ENCODE peak calls at places on chromosomes 13 and 19, in six cellular contexts. One of them, this sample, is unnamed.

GRCh38 chr13:91567485-91568207 is 169.2 kb downstream of the GPC5 start:
- DNase-seq in K562: no peak
- DNase-seq in HCT116: no peak
- DNase-seq in SK-N-SH: no peak
- DNase-seq in HepG2: no peak
- DNase-seq in GM12878: no peak
- DNase-seq in this sample: no peak

GRCh38 chr19:17719730-17720486 is 628 bp downstream of the MAP1S start:
- DNase-seq in K562: peak
- DNase-seq in HCT116: no peak
- DNase-seq in SK-N-SH: peak
- DNase-seq in HepG2: no peak
- DNase-seq in GM12878: no peak
- DNase-seq in this sample: no peak

GRCh38 chr19:58356236-58356970 is 3.1 kb upstream of the A1BG start:
- DNase-seq in K562: no peak
- DNase-seq in HCT116: no peak
- DNase-seq in SK-N-SH: no peak
- DNase-seq in HepG2: no peak
- DNase-seq in GM12878: no peak
- DNase-seq in this sample: no peak

GRCh38 chr13:50783940-50784339 is 59.6 kb downstream of the DLEU7 start:
- DNase-seq in K562: no peak
- DNase-seq in HCT116: no peak
- DNase-seq in SK-N-SH: no peak
- DNase-seq in HepG2: no peak
- DNase-seq in GM12878: no peak
- DNase-seq in this sample: no peak

GRCh38 chr19:36212895-36213294 is 1.6 kb downstream of the ZNF565 start:
- DNase-seq in K562: no peak
- DNase-seq in HCT116: no peak
- DNase-seq in SK-N-SH: no peak
- DNase-seq in HepG2: no peak
- DNase-seq in GM12878: no peak
- DNase-seq in this sample: no peak

GRCh38 chr13:39263033-39263432 is 224.8 kb downstream of the NHLRC3 start:
- DNase-seq in K562: peak
- DNase-seq in HCT116: peak
- DNase-seq in SK-N-SH: peak
- DNase-seq in HepG2: peak
- DNase-seq in GM12878: peak
- DNase-seq in this sample: no peak

GRCh38 chr19:29121684-29122083 is 91.3 kb downstream of the UQCRFS1 start:
- DNase-seq in K562: peak
- DNase-seq in HCT116: no peak
- DNase-seq in SK-N-SH: peak
- DNase-seq in HepG2: no peak
- DNase-seq in GM12878: no peak
- DNase-seq in this sample: no peak

GRCh38 chr19:47821460-47822020 is at the start of gene CRX:
- DNase-seq in K562: no peak
- DNase-seq in HCT116: no peak
- DNase-seq in SK-N-SH: no peak
- DNase-seq in HepG2: no peak
- DNase-seq in GM12878: no peak
- DNase-seq in this sample: no peak

GRCh38 chr19:51821921-51822716 is 27.2 kb downstream of the FPR3 start:
- DNase-seq in K562: no peak
- DNase-seq in HCT116: no peak
- DNase-seq in SK-N-SH: no peak
- DNase-seq in HepG2: no peak
- DNase-seq in GM12878: no peak
- DNase-seq in this sample: no peak

GRCh38 chr13:20359335-20359734 is 127.2 kb upstream of the GJB6 start:
- DNase-seq in K562: no peak
- DNase-seq in HCT116: peak
- DNase-seq in SK-N-SH: no peak
- DNase-seq in HepG2: peak
- DNase-seq in GM12878: no peak
- DNase-seq in this sample: peak

GRCh38 chr13:49540552-49540951 is 44.8 kb downstream of the PHF11 start:
- DNase-seq in K562: no peak
- DNase-seq in HCT116: no peak
- DNase-seq in SK-N-SH: no peak
- DNase-seq in HepG2: no peak
- DNase-seq in GM12878: peak
- DNase-seq in this sample: no peak

GRCh38 chr13:41257535-41257934 is 5.8 kb downstream of the MTRF1 start:
- DNase-seq in K562: no peak
- DNase-seq in HCT116: no peak
- DNase-seq in SK-N-SH: no peak
- DNase-seq in HepG2: peak
- DNase-seq in GM12878: no peak
- DNase-seq in this sample: no peak

GRCh38 chr13:106496072-106496997 is 39.1 kb downstream of the EFNB2 start:
- DNase-seq in K562: no peak
- DNase-seq in HCT116: no peak
- DNase-seq in SK-N-SH: no peak
- DNase-seq in HepG2: no peak
- DNase-seq in GM12878: no peak
- DNase-seq in this sample: no peak

GRCh38 chr19:1079566-1080111 is 12.7 kb downstream of the ARHGAP45 start:
- DNase-seq in K562: no peak
- DNase-seq in HCT116: no peak
- DNase-seq in SK-N-SH: peak
- DNase-seq in HepG2: no peak
- DNase-seq in GM12878: no peak
- DNase-seq in this sample: no peak

GRCh38 chr13:48730971-48731658 is 77.4 kb downstream of the CYSLTR2 start:
- DNase-seq in K562: no peak
- DNase-seq in HCT116: peak
- DNase-seq in SK-N-SH: no peak
- DNase-seq in HepG2: no peak
- DNase-seq in GM12878: no peak
- DNase-seq in this sample: no peak

GRCh38 chr19:45739498-45740439 is 6.5 kb downstream of the MEIOSIN start:
- DNase-seq in K562: peak
- DNase-seq in HCT116: peak
- DNase-seq in SK-N-SH: no peak
- DNase-seq in HepG2: peak
- DNase-seq in GM12878: no peak
- DNase-seq in this sample: no peak

GRCh38 chr19:2552859-2553258 is 76.9 kb downstream of the GADD45B start:
- DNase-seq in K562: no peak
- DNase-seq in HCT116: no peak
- DNase-seq in SK-N-SH: no peak
- DNase-seq in HepG2: no peak
- DNase-seq in GM12878: peak
- DNase-seq in this sample: no peak

GRCh38 chr13:44449999-44450821 is 76.6 kb downstream of the SERP2 start:
- DNase-seq in K562: no peak
- DNase-seq in HCT116: no peak
- DNase-seq in SK-N-SH: no peak
- DNase-seq in HepG2: peak
- DNase-seq in GM12878: no peak
- DNase-seq in this sample: no peak

GRCh38 chr13:21078501-21078900 is 17.1 kb upstream of the LATS2 start:
- DNase-seq in K562: no peak
- DNase-seq in HCT116: no peak
- DNase-seq in SK-N-SH: no peak
- DNase-seq in HepG2: no peak
- DNase-seq in GM12878: no peak
- DNase-seq in this sample: no peak

GRCh38 chr13:73722120-73722519 is 412.1 kb downstream of the KLF12 start:
- DNase-seq in K562: no peak
- DNase-seq in HCT116: peak
- DNase-seq in SK-N-SH: peak
- DNase-seq in HepG2: peak
- DNase-seq in GM12878: peak
- DNase-seq in this sample: no peak

GRCh38 chr19:44345969-44346368 is 10.5 kb downstream of the ZNF112 start:
- DNase-seq in K562: no peak
- DNase-seq in HCT116: no peak
- DNase-seq in SK-N-SH: no peak
- DNase-seq in HepG2: no peak
- DNase-seq in GM12878: no peak
- DNase-seq in this sample: no peak

GRCh38 chr19:10135551-10136334 is 16.0 kb upstream of the EIF3G start:
- DNase-seq in K562: no peak
- DNase-seq in HCT116: no peak
- DNase-seq in SK-N-SH: no peak
- DNase-seq in HepG2: no peak
- DNase-seq in GM12878: no peak
- DNase-seq in this sample: no peak

GRCh38 chr13:57314897-57315520 is 148.0 kb downstream of the PRR20E start:
- DNase-seq in K562: no peak
- DNase-seq in HCT116: no peak
- DNase-seq in SK-N-SH: no peak
- DNase-seq in HepG2: no peak
- DNase-seq in GM12878: no peak
- DNase-seq in this sample: no peak

GRCh38 chr13:32243695-32244094 is 71.5 kb downstream of the ZAR1L start:
- DNase-seq in K562: no peak
- DNase-seq in HCT116: no peak
- DNase-seq in SK-N-SH: no peak
- DNase-seq in HepG2: no peak
- DNase-seq in GM12878: no peak
- DNase-seq in this sample: no peak

GRCh38 chr13:27036236-27036981 is 135.2 kb downstream of the USP12 start:
- DNase-seq in K562: no peak
- DNase-seq in HCT116: peak
- DNase-seq in SK-N-SH: no peak
- DNase-seq in HepG2: no peak
- DNase-seq in GM12878: no peak
- DNase-seq in this sample: no peak

GRCh38 chr19:3949294-3949693 is 16.4 kb downstream of the NMRK2 start:
- DNase-seq in K562: no peak
- DNase-seq in HCT116: no peak
- DNase-seq in SK-N-SH: no peak
- DNase-seq in HepG2: no peak
- DNase-seq in GM12878: no peak
- DNase-seq in this sample: no peak

GRCh38 chr19:31538879-31539278 is 189.6 kb upstream of the TSHZ3 start:
- DNase-seq in K562: no peak
- DNase-seq in HCT116: no peak
- DNase-seq in SK-N-SH: no peak
- DNase-seq in HepG2: no peak
- DNase-seq in GM12878: no peak
- DNase-seq in this sample: no peak

GRCh38 chr13:109096101-109096500 is 466.7 kb downstream of the MYO16 start:
- DNase-seq in K562: no peak
- DNase-seq in HCT116: no peak
- DNase-seq in SK-N-SH: no peak
- DNase-seq in HepG2: no peak
- DNase-seq in GM12878: no peak
- DNase-seq in this sample: no peak
- TF ChIP-seq REST in K562: no peak
- TF ChIP-seq REST in HCT116: no peak
- TF ChIP-seq REST in SK-N-SH: no peak
- TF ChIP-seq REST in HepG2: no peak
- TF ChIP-seq REST in GM12878: no peak
- TF ChIP-seq REST in this sample: no peak

GRCh38 chr13:51801631-51802099 is 2.3 kb downstream of the DHRS12 start:
- DNase-seq in K562: no peak
- DNase-seq in HCT116: no peak
- DNase-seq in SK-N-SH: peak
- DNase-seq in HepG2: no peak
- DNase-seq in GM12878: no peak
- DNase-seq in this sample: no peak

GRCh38 chr13:51803422-51804294 is at the start of gene DHRS12:
- DNase-seq in K562: peak
- DNase-seq in HCT116: peak
- DNase-seq in SK-N-SH: peak
- DNase-seq in HepG2: peak
- DNase-seq in GM12878: peak
- DNase-seq in this sample: no peak

GRCh38 chr13:51804295-51805172 is 571 bp upstream of the DHRS12 start:
- DNase-seq in K562: no peak
- DNase-seq in HCT116: no peak
- DNase-seq in SK-N-SH: peak
- DNase-seq in HepG2: no peak
- DNase-seq in GM12878: no peak
- DNase-seq in this sample: no peak

GRCh38 chr13:51802601-51803000 is 1.4 kb downstream of the DHRS12 start:
- DNase-seq in K562: no peak
- DNase-seq in HCT116: no peak
- DNase-seq in SK-N-SH: no peak
- DNase-seq in HepG2: no peak
- DNase-seq in GM12878: no peak
- DNase-seq in this sample: no peak

GRCh38 chr13:51803018-51803417 is 945 bp downstream of the DHRS12 start:
- DNase-seq in K562: no peak
- DNase-seq in HCT116: no peak
- DNase-seq in SK-N-SH: peak
- DNase-seq in HepG2: no peak
- DNase-seq in GM12878: no peak
- DNase-seq in this sample: no peak
- TF ChIP-seq SIN3A in K562: no peak
- TF ChIP-seq SIN3A in HCT116: no peak
- TF ChIP-seq SIN3A in SK-N-SH: no peak
- TF ChIP-seq SIN3A in HepG2: no peak
- TF ChIP-seq SIN3A in GM12878: no peak
- TF ChIP-seq SIN3A in this sample: no peak

GRCh38 chr19:38728752-38729541 is 15.3 kb downstream of the CAPN12 start:
- DNase-seq in K562: no peak
- DNase-seq in HCT116: no peak
- DNase-seq in SK-N-SH: no peak
- DNase-seq in HepG2: no peak
- DNase-seq in GM12878: no peak
- DNase-seq in this sample: no peak
- H3K27ac ChIP-seq in K562: peak
- H3K27ac ChIP-seq in HCT116: no peak
- H3K27ac ChIP-seq in SK-N-SH: no peak
- H3K27ac ChIP-seq in HepG2: no peak
- H3K27ac ChIP-seq in GM12878: no peak
- H3K27ac ChIP-seq in this sample: peak

DNA sequence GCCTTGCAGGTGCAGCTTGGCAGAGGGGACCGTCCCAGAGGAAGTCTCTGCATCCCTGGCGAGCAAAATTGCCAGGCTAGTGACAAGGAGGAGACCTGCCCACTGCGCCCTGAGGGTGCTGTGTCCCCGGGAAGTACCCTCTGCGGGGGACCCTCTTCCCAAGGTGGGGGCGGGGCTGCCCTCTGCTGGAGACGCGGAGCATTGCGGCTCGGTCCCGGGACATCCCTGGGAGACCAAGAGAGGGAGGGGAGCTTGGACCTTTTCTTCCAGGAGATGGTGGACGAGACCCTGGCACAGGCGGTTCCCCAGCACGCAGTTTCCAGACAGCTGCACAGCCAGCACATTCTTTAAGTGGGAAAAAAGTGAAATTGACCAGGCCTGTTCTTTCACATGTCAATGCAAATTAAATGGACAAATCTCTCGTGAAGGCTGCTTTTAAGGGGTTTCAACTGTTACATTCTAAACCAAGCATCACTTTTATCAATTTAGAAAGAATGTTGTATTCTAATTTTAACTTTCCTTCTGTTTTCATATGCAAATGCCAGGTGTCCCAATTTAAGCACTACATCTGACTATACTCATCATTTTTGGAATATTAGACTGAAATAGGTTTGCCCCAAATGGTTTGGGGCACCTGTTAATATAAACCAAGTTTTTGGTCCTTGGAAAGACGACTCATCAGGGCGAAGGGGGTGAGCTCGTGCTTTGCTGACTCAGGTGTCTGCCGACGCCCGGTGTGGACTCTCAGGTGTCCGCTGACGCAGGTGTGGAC is 60.7 kb downstream of the MCF2L start:
- DNase-seq in K562: peak
- DNase-seq in HCT116: no peak
- DNase-seq in SK-N-SH: peak
- DNase-seq in HepG2: peak
- DNase-seq in GM12878: no peak
- DNase-seq in this sample: no peak
- TF ChIP-seq REST in K562: no peak
- TF ChIP-seq REST in HCT116: no peak
- TF ChIP-seq REST in SK-N-SH: no peak
- TF ChIP-seq REST in HepG2: no peak
- TF ChIP-seq REST in GM12878: no peak
- TF ChIP-seq REST in this sample: no peak